ENCODE peak calls at places on chromosomes 5 and 9, in eight cellular contexts. S is non-pigmented ciliary epithelial cell; W is left colon; H is T-cell; Z is Jurkat, Clone E6-1; X is upper lobe of right lung; I is fibroblast of the aortic adventitia; Y is kidney glomerular epithelial cell. E is an unnamed sample.

GRCh38 chr5:139245637-139246335 is 47.6 kb upstream of the SIL1 start:
- DNase-seq in S (no peak), X (no peak), H (no peak), Y (no peak), I (no peak), Z (no peak), W (no peak), E (no peak)

GRCh38 chr9:126615251-126615790 is 1.6 kb downstream of the LMX1B start:
- DNase-seq in H (no peak), W (no peak), Z (peak; percentile 50), I (no peak), Y (no peak), S (no peak), X (peak; percentile 66), E (no peak)

GRCh38 chr9:85064811-85065371 is 395.4 kb downstream of the NTRK2 start:
- DNase-seq in X (no peak), I (no peak), W (no peak), H (no peak), Y (peak; percentile 38), Z (no peak), S (no peak), E (no peak)

GRCh38 chr5:157523976-157524375 is 51.6 kb downstream of the ADAM19 start:
- DNase-seq in Y (no peak), H (no peak), S (no peak), W (no peak), Z (no peak), X (no peak), I (peak; percentile 37), E (no peak)

GRCh38 chr5:67842806-67843205 is 372.8 kb upstream of the PIK3R1 start:
- DNase-seq in I (peak; percentile 11), W (no peak), H (no peak), X (no peak), S (no peak), Y (no peak), Z (no peak), E (peak; percentile 11)

GRCh38 chr9:71765693-71766092 is 2.6 kb downstream of the CEMIP2 start:
- DNase-seq in I (peak; percentile 32), Z (no peak), S (no peak), H (no peak), X (no peak), W (no peak), Y (no peak), E (no peak)

GRCh38 chr5:84017704-84018240 is 297.1 kb upstream of the HAPLN1 start:
- DNase-seq in H (no peak), S (no peak), W (no peak), Y (no peak), I (peak; percentile 16), Z (no peak), X (no peak), E (peak; percentile 31)

GRCh38 chr5:148697177-148697820 is 43.0 kb upstream of the HTR4 start:
- DNase-seq in Z (no peak), I (peak; percentile 82), Y (no peak), W (no peak), H (no peak), S (peak; percentile 1), X (no peak), E (peak; percentile 22)

GRCh38 chr9:111605041-111605559 is 5.7 kb upstream of the PTGR1 start:
- DNase-seq in Z (no peak), X (no peak), I (no peak), S (no peak), Y (peak; percentile 10), W (no peak), H (no peak), E (no peak)

E was measured in brain microvascular endothelial cell.